ENCODE peak calls at places on chromosome 2, in five cellular contexts. S is HCT116, X is upper lobe of right lung, Q is astrocyte, G is esophagus squamous epithelium. K is an unnamed sample.

GRCh38 chr2:144454466-144455287 is 65.2 kb downstream of the ZEB2 start:
- DNase-seq in G (no peak), Q (no peak), X (no peak), S (no peak), K (no peak)

GRCh38 chr2:226802573-226802972 is 3.0 kb upstream of the IRS1 start:
- DNase-seq in S (peak; percentile 81), G (no peak), Q (peak; percentile 61), X (no peak), K (no peak)

GRCh38 chr2:206127656-206128055 is 31.6 kb downstream of the NDUFS1 start:
- DNase-seq in Q (no peak), S (no peak), G (no peak), X (no peak), K (no peak)

GRCh38 chr2:237692601-237693079 is 65.3 kb downstream of the LRRFIP1 start:
- DNase-seq in G (no peak), S (no peak), Q (no peak), X (peak; percentile 77), K (no peak)

GRCh38 chr2:223641062-223641461 is 38.9 kb upstream of the SCG2 start:
- DNase-seq in X (no peak), G (no peak), S (no peak), Q (no peak), K (no peak)

GRCh38 chr2:148391324-148391723 is 253.2 kb upstream of the EPC2 start:
- DNase-seq in S (no peak), Q (peak; percentile 82), X (no peak), G (no peak), K (no peak)

GRCh38 chr2:118321436-118322100 is 233.3 kb downstream of the INSIG2 start:
- DNase-seq in S (no peak), G (no peak), X (no peak), Q (no peak), K (no peak)

GRCh38 chr2:112979731-112980130 is 1.9 kb downstream of the IL36G start:
- DNase-seq in S (no peak), X (no peak), Q (no peak), G (no peak), K (no peak)

GRCh38 chr2:221571391-221572179 is 519 bp downstream of the EPHA4 start:
- DNase-seq in S (no peak), X (peak; percentile 75), G (no peak), Q (peak; percentile 23), K (no peak)

GRCh38 chr2:215764441-215765048 is 248.8 kb downstream of the MREG start:
- DNase-seq in G (no peak), S (no peak), X (no peak), Q (peak; percentile 89), K (no peak)

GRCh38 chr2:1854747-1855146 is 110.4 kb upstream of the PXDN start:
- DNase-seq in Q (peak; percentile 50), G (no peak), X (no peak), S (no peak), K (no peak)

GRCh38 chr2:177666408-177666807 is 273.8 kb downstream of the AGPS start:
- DNase-seq in X (no peak), G (no peak), S (no peak), Q (peak; percentile 62), K (no peak)

GRCh38 chr2:237631029-237631785 is 3.8 kb downstream of the LRRFIP1 start:
- DNase-seq in G (no peak), S (no peak), X (peak; percentile 37), Q (no peak), K (no peak)

GRCh38 chr2:207727256-207727655 is 15.8 kb downstream of the CCNYL1 start:
- DNase-seq in S (no peak), X (no peak), G (no peak), Q (peak; percentile 30), K (no peak)

GRCh38 chr2:55869637-55870325 is 53.8 kb downstream of the EFEMP1 start:
- DNase-seq in S (no peak), G (no peak), X (no peak), Q (peak; percentile 79), K (peak; percentile 52)

GRCh38 chr2:120013569-120014223 is 819 bp downstream of the EPB41L5 start:
- DNase-seq in X (peak; percentile 74), Q (no peak), S (peak; percentile 19), G (no peak), K (no peak)

GRCh38 chr2:120016800-120017199 is 3.9 kb downstream of the EPB41L5 start:
- DNase-seq in G (no peak), S (no peak), X (no peak), Q (no peak), K (no peak)

GRCh38 chr2:120012771-120013568 is at the start of gene EPB41L5:
- DNase-seq in Q (peak; percentile 87), X (peak; percentile 96), S (peak; percentile 87), G (peak; percentile 19), K (peak; percentile 72)

GRCh38 chr2:120012363-120012762 is 514 bp upstream of the EPB41L5 start:
- DNase-seq in S (no peak), G (no peak), X (no peak), Q (no peak), K (no peak)

DNA sequence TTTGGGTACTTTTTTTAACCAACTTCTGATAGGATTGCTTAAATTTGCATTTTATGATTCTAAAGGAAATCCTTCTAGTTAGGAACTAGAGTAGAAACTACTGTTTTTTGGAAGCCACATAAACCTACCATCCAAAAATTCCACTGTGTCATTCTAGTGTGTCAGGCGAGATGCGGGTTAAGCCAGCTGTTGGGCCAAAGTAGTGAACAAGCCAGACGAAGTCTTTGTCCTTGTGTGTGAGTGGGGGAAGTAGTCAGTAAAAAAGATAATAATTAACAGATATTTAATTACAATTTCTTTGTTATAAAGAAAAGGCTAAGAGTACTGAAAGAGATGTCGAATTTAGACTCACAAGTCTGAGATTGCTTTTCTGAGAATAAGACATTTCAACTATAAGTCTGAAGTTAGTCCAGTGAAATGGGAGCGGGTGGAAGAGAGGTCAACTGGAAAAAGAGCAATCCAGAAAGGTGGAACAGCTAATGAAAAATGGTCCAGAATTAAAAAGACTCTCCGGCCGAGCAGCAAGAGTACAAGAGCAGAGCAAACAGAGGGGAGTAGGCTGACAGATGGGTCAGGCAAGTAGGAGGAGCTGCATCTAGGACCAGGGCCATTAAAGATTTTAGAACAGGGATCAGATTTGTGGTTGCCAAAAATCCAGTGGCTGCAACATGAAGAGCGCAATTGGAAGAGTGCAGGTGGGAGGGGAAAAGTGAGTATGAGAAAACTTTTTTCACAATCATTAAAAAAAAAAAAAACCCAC is 1.5 kb downstream of the EPB41L5 start:
- DNase-seq in X (no peak), Q (peak; percentile 18), S (no peak), G (no peak), K (no peak)
- H3K4me3 ChIP-seq in X (peak overlapping the region; percentile 85), Q (no peak overlapping the region), S (no peak overlapping the region), G (peak overlapping the region; percentile 83), K (peak overlapping the region; percentile 79)

GRCh38 chr2:170711774-170712652 is 3.1 kb upstream of the SP5 start:
- DNase-seq in Q (no peak), X (no peak), G (no peak), S (no peak), K (no peak)
- TF ChIP-seq CTCF in Q (no peak), X (no peak), G (no peak), S (no peak), K (no peak)

DNA sequence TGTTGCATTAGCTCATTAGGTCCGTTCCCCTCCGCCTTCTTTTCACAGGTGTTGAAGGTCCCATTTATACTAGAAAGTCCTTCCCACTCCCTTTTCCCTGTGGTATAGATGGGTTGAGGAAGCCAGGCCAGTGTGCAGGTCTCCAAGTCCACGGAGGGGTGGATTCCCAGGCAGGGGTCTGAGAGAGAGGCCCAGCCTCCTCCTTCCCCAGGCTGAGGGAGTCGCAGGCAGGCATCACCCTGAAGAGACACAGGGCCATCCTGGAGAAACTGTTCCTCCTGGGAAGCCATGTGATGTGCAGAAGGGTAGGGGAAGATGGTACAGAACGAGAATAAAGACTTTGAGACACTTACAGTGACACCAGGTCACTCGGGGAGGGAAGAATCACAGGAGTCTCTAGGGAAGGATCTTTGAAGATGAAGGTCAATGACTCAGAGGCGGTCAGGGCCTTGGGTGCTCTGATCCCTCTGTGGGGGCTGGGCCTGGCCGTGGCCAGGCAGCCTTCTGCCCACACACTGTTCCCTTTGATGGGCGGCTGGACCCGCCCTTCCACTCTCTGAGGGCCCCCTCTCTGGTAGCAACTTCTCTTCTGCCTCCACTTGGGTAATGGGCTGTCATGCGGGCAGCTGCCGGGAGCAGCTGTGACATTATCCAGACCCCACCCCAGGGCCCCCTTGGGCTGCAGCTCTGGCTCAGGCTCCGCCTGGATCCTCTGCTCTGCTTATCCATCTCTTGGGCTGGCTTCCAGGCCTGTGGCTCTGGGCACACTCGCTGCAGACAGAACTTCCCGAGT is 45.1 kb downstream of the RHOB start:
- DNase-seq in G (no peak), S (peak; percentile 22), Q (no peak), X (peak; percentile 57), K (no peak)
- H3K4me1 ChIP-seq in G (peaks cover 68% of the 10 kb centered on the region), S (peaks cover 27% of the 10 kb centered on the region), Q (peaks cover 62% of the 10 kb centered on the region), X (no peaks in the 10 kb centered on the region), K (peaks cover 23% of the 10 kb centered on the region)

DNA sequence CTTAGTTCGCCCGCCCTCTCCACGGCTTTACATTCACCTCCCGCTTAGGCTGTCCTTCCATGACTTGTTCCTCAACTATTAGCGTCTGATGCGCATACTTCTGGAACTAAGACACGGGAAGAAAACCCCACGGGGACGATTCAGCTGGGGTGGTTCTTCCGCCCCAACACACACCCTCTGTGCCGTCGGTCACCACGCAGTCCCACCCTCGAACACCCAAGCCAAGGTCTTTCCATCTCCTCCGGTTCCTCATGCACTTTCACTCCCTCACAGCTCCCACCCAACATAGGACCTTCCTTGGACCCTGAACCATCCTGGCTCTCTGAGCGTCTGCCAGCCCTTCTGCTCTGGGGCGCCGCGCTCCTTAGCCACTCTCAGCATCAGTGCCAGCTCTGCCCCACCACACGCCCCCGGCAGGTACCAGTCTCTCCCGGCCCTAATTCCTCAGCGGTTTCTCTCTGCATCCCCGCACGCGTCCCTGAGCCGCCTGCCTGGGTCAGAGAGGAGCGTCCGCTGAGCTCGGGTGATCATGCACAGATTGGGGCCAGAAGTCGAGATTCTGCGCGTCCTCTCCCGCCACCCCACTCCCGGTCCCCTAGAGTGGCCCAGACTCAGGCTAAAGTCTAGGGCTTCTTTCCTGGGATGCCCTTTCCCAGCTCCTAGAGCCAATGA is 522 bp upstream of the SRD5A2 start:
- DNase-seq in X (no peak), G (no peak), S (no peak), Q (no peak), K (no peak)
- H3K4me3 ChIP-seq in X (no peak overlapping the region), G (no peak overlapping the region), S (no peak overlapping the region), Q (no peak overlapping the region), K (no peak overlapping the region)

GRCh38 chr2:54516842-54517241 is 60.7 kb downstream of the SPTBN1 start:
- DNase-seq in X (no peak), G (no peak), S (no peak), Q (no peak), K (no peak)
- TF ChIP-seq CTCF in X (no peak), G (no peak), S (no peak), Q (no peak), K (no peak)

GRCh38 chr2:42854207-42854818 is 61.9 kb upstream of the HAAO start:
- DNase-seq in G (no peak), Q (no peak), X (peak; percentile 63), S (no peak), K (no peak)
- H3K4me1 ChIP-seq in G (peaks cover 84% of the 10 kb centered on the region), Q (no peaks in the 10 kb centered on the region), X (peaks cover 4% of the 10 kb centered on the region), S (no peaks in the 10 kb centered on the region), K (peaks cover 41% of the 10 kb centered on the region)

GRCh38 chr2:96764253-96764637 is 3.5 kb downstream of the CNNM4 start:
- DNase-seq in G (no peak), X (peak; percentile 68), Q (no peak), S (no peak), K (no peak)
- H3K4me3 ChIP-seq in G (peak overlapping the region; percentile 22), X (peak overlapping the region; percentile 76), Q (no peak overlapping the region), S (no peak overlapping the region), K (peak overlapping the region; percentile 83)